ENCODE peak calls at places on chromosomes 16 and 17, in ten cellular contexts. O, G, T, V, P, A, H, S, W and F are unnamed samples.

GRCh38 chr17:6455321-6455705 is 11.1 kb downstream of the PIMREG start:
- DNase-seq in V (peak; percentile 23), G (no peak), S (peak; percentile 87), T (peak; percentile 51), H (no peak), P (no peak), O (no peak), W (peak; percentile 91), A (no peak), F (peak; percentile 31)

GRCh38 chr17:7191571-7192270 is 12.6 kb upstream of the ASGR1 start:
- DNase-seq in W (no peak), G (no peak), V (no peak), P (no peak), A (peak; percentile 55), O (peak; percentile 47), S (no peak), T (peak; percentile 64), H (no peak), F (peak; percentile 44)

GRCh38 chr17:82933911-82934310 is 94.1 kb upstream of the ZNF750 start:
- DNase-seq in H (no peak), V (no peak), W (peak; percentile 32), T (no peak), S (no peak), O (no peak), A (peak; percentile 8), P (no peak), G (no peak), F (peak; percentile 8)

GRCh38 chr17:45384800-45385262 is 47.8 kb downstream of the ARHGAP27 start:
- DNase-seq in P (no peak), A (no peak), S (peak; percentile 53), T (no peak), O (no peak), H (no peak), V (peak; percentile 35), G (no peak), W (no peak), F (no peak)

GRCh38 chr17:8922451-8922850 is 43.1 kb downstream of the PIK3R5 start:
- DNase-seq in V (no peak), P (no peak), W (no peak), S (no peak), O (no peak), T (no peak), G (no peak), H (peak; percentile 55), A (no peak), F (no peak)

GRCh38 chr17:79019631-79020584 is 4.1 kb upstream of the C1QTNF1 start:
- DNase-seq in T (peak; percentile 65), W (peak; percentile 61), P (peak; percentile 76), S (no peak), G (peak; percentile 66), O (peak; percentile 48), H (no peak), A (peak; percentile 56), V (peak; percentile 86), F (peak; percentile 75)

GRCh38 chr16:89785523-89786155 is 30.8 kb downstream of the FANCA start:
- DNase-seq in G (no peak), H (no peak), O (no peak), S (no peak), T (no peak), V (no peak), A (no peak), W (no peak), P (no peak), F (peak; percentile 10)

GRCh38 chr17:38751803-38752118 is 780 bp upstream of the PSMB3 start:
- DNase-seq in S (peak; percentile 91), G (peak; percentile 73), A (peak; percentile 85), T (peak; percentile 87), W (peak; percentile 94), H (no peak), P (peak; percentile 66), O (peak; percentile 54), V (peak; percentile 76), F (peak; percentile 88)

GRCh38 chr16:674968-675883 is at the start of gene RHBDL1:
- DNase-seq in O (peak; percentile 60), P (no peak), T (no peak), H (no peak), G (no peak), V (no peak), W (no peak), S (peak; percentile 90), A (no peak), F (peak; percentile 53)

GRCh38 chr17:76529643-76530488 is 7.6 kb downstream of the CYGB start:
- DNase-seq in V (peak; percentile 95), P (no peak), W (peak; percentile 84), H (no peak), T (peak; percentile 94), G (peak; percentile 84), O (peak; percentile 87), A (peak; percentile 87), S (peak; percentile 89), F (peak; percentile 69)

GRCh38 chr17:50550661-50551432 is 3.9 kb downstream of the SPATA20 start:
- DNase-seq in A (peak; percentile 87), W (peak; percentile 84), S (peak; percentile 80), G (peak; percentile 57), O (peak; percentile 74), H (no peak), P (peak; percentile 68), V (peak; percentile 85), T (peak; percentile 84), F (peak; percentile 83)

GRCh38 chr16:471353-472198 is 46.1 kb downstream of the RAB11FIP3 start:
- DNase-seq in A (no peak), T (no peak), P (no peak), H (no peak), O (no peak), G (no peak), V (peak; percentile 61), W (no peak), S (peak; percentile 46), F (no peak)

GRCh38 chr16:73285336-73285735 is 237.4 kb upstream of the ZFHX3 start:
- DNase-seq in P (no peak), V (no peak), H (no peak), G (no peak), O (no peak), W (no peak), T (no peak), A (no peak), S (no peak), F (no peak)

GRCh38 chr17:50220811-50221210 is 19.4 kb upstream of the COL1A1 start:
- DNase-seq in S (peak; percentile 81), V (no peak), T (peak; percentile 52), P (no peak), H (no peak), W (no peak), O (no peak), A (no peak), G (no peak), F (no peak)

GRCh38 chr17:74730491-74731346 is 6.3 kb upstream of the RAB37 start:
- DNase-seq in V (no peak), T (no peak), W (peak; percentile 85), G (no peak), S (peak; percentile 65), H (no peak), P (no peak), A (no peak), O (no peak), F (no peak)

GRCh38 chr17:37743875-37744632 is 805 bp downstream of the HNF1B start:
- DNase-seq in P (no peak), W (no peak), V (no peak), O (no peak), S (peak; percentile 88), A (no peak), H (no peak), T (no peak), G (no peak), F (peak; percentile 35)

DNA sequence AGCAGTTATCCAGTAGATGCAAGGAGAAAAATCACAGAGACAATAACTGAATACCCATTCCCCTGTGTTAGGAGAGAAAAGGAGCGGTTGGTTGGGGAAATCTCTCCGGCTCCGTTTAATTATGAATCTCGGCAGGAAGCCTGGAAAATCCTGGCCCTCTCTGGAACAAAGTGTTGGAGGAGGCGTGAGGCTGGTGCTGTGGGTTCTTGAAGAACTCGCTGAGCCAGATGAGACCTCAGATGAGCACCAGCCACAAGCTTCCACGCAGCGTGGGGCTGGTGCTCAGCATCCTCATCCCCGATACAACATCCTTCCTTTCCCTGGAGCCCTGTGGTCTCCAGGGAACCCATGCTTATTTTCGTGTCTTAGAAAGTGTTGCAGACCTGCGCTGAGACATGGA is 39.7 kb downstream of the CACNG4 start:
- DNase-seq in G (no peak), P (no peak), S (no peak), T (no peak), V (no peak), A (no peak), W (no peak), H (no peak), O (no peak), F (no peak)
- TF ChIP-seq POLR2A in G (no peak), P (no peak), S (no peak), T (no peak), V (no peak), A (no peak), W (no peak), H (no peak), O (no peak), F (no peak)

DNA sequence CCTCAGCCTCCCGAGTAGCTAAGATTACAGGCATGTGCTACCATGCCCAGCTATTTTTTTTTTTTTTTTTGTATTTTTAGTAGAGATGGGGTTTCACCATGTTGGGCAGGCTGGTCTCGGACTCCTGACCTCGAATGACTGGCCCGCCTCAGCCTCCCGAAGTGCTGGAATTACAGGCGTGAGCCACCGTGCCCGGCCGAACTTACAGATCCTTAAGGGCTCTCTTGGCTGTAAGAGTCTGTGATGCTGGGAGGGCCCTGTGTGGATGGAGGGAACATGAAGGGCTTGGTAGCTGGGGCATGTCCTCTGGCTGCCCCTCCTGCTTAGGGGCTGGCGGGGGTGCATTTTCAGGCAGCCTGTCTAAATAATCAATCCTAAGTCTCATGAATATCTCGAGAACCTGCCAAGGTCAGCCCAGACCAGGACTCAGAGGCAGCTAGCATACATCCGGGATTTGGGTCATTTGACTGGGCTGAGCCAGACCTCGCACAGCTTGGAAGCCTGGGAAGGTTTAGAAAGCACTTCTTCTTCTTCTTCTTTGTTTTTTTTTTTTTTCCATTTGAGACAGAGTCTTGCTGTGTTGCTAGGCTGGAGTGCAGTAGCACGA is 17.1 kb downstream of the SPNS3 start:
- DNase-seq in G (no peak), S (no peak), T (no peak), P (no peak), A (no peak), H (no peak), W (no peak), O (no peak), V (no peak), F (no peak)
- H3K4me1 ChIP-seq in G (no peaks in the 10 kb centered on the region), S (peaks cover 18% of the 10 kb centered on the region), T (peaks cover 6% of the 10 kb centered on the region), P (no peaks in the 10 kb centered on the region), A (no peaks in the 10 kb centered on the region), H (no peaks in the 10 kb centered on the region), W (peaks cover 40% of the 10 kb centered on the region), O (no peaks in the 10 kb centered on the region), V (no peaks in the 10 kb centered on the region), F (peaks cover 9% of the 10 kb centered on the region)

GRCh38 chr17:745406-745805 is 6.7 kb downstream of the GEMIN4 start:
- DNase-seq in H (no peak), S (peak; percentile 49), V (no peak), T (no peak), O (no peak), G (no peak), P (no peak), W (no peak), A (no peak), F (no peak)
- H3K36me3 ChIP-seq in H (peaks cover 38% of the 10 kb centered on the region), S (peaks cover 75% of the 10 kb centered on the region), V (peaks cover 78% of the 10 kb centered on the region), T (no peaks in the 10 kb centered on the region), O (peaks cover 92% of the 10 kb centered on the region), G (peaks cover 84% of the 10 kb centered on the region), P (peaks cover 50% of the 10 kb centered on the region), W (no peaks in the 10 kb centered on the region), A (no peaks in the 10 kb centered on the region), F (peaks cover 26% of the 10 kb centered on the region)

GRCh38 chr16:28192811-28193529 is 18.8 kb downstream of the XPO6 start:
- DNase-seq in G (no peak), V (no peak), H (no peak), P (no peak), T (no peak), O (no peak), W (peak; percentile 92), A (no peak), S (no peak), F (no peak)
- TF ChIP-seq POLR2A in G (no peak), V (no peak), H (no peak), P (no peak), T (no peak), O (no peak), W (no peak), A (no peak), S (no peak), F (no peak)